ENCODE peak calls at places on chromosomes 11 and 22, in seven cellular contexts. One of them, this sample, is unnamed.

GRCh38 chr11:131584694-131585592 is 214.5 kb downstream of the NTM start:
- DNase-seq in GM12878: no peak
- DNase-seq in K562: peak; percentile 38
- DNase-seq in HepG2: no peak
- DNase-seq in H1: peak; percentile 41
- DNase-seq in HCT116: no peak
- DNase-seq in SK-N-SH: peak; percentile 9
- DNase-seq in this sample: no peak

GRCh38 chr11:118735203-118735602 is 55.8 kb upstream of the TREH start:
- DNase-seq in K562: no peak
- DNase-seq in HepG2: no peak
- DNase-seq in H1: no peak
- DNase-seq in HCT116: no peak
- DNase-seq in GM12878: no peak
- DNase-seq in SK-N-SH: no peak
- DNase-seq in this sample: no peak

GRCh38 chr22:40107756-40108437 is 69.8 kb upstream of the TNRC6B start:
- DNase-seq in K562: no peak
- DNase-seq in HepG2: no peak
- DNase-seq in HCT116: no peak
- DNase-seq in SK-N-SH: no peak
- DNase-seq in GM12878: no peak
- DNase-seq in H1: no peak
- DNase-seq in this sample: peak; percentile 71

GRCh38 chr11:125305346-125305745 is 140.8 kb downstream of the PKNOX2 start:
- DNase-seq in GM12878: no peak
- DNase-seq in HepG2: no peak
- DNase-seq in H1: no peak
- DNase-seq in K562: no peak
- DNase-seq in SK-N-SH: no peak
- DNase-seq in HCT116: no peak
- DNase-seq in this sample: no peak

GRCh38 chr22:32307617-32308016 is 50.0 kb upstream of the RFPL3 start:
- DNase-seq in SK-N-SH: no peak
- DNase-seq in K562: no peak
- DNase-seq in HCT116: no peak
- DNase-seq in HepG2: no peak
- DNase-seq in H1: no peak
- DNase-seq in GM12878: no peak
- DNase-seq in this sample: no peak

GRCh38 chr11:93537767-93538261 is 5.4 kb downstream of the SMCO4 start:
- DNase-seq in GM12878: no peak
- DNase-seq in SK-N-SH: no peak
- DNase-seq in H1: no peak
- DNase-seq in K562: no peak
- DNase-seq in HepG2: no peak
- DNase-seq in HCT116: no peak
- DNase-seq in this sample: no peak

GRCh38 chr11:13140028-13140870 is 131.1 kb downstream of the RASSF10 start:
- DNase-seq in GM12878: peak; percentile 57
- DNase-seq in H1: no peak
- DNase-seq in HCT116: no peak
- DNase-seq in SK-N-SH: no peak
- DNase-seq in HepG2: peak; percentile 100
- DNase-seq in K562: no peak
- DNase-seq in this sample: no peak

GRCh38 chr11:69166186-69167115 is 10.7 kb downstream of the SMIM38 start:
- DNase-seq in SK-N-SH: peak; percentile 46
- DNase-seq in HepG2: peak; percentile 50
- DNase-seq in K562: peak; percentile 34
- DNase-seq in HCT116: peak; percentile 35
- DNase-seq in GM12878: peak; percentile 75
- DNase-seq in H1: peak; percentile 61
- DNase-seq in this sample: no peak

GRCh38 chr22:33274214-33274828 is 216.1 kb upstream of the SYN3 start:
- DNase-seq in HCT116: no peak
- DNase-seq in SK-N-SH: no peak
- DNase-seq in K562: peak; percentile 36
- DNase-seq in HepG2: peak; percentile 27
- DNase-seq in H1: peak; percentile 7
- DNase-seq in GM12878: no peak
- DNase-seq in this sample: peak; percentile 16

GRCh38 chr22:33030923-33031525 is 27.2 kb downstream of the SYN3 start:
- DNase-seq in HepG2: no peak
- DNase-seq in K562: no peak
- DNase-seq in HCT116: no peak
- DNase-seq in H1: no peak
- DNase-seq in GM12878: no peak
- DNase-seq in SK-N-SH: peak; percentile 36
- DNase-seq in this sample: no peak

GRCh38 chr22:50244420-50245213 is at the start of gene TUBGCP6:
- DNase-seq in HCT116: peak; percentile 83
- DNase-seq in SK-N-SH: peak; percentile 94
- DNase-seq in H1: peak; percentile 39
- DNase-seq in GM12878: peak; percentile 53
- DNase-seq in K562: peak; percentile 65
- DNase-seq in HepG2: peak; percentile 84
- DNase-seq in this sample: peak; percentile 74

GRCh38 chr11:107623183-107623582 is 32.2 kb downstream of the ELMOD1 start:
- DNase-seq in H1: no peak
- DNase-seq in GM12878: no peak
- DNase-seq in HCT116: no peak
- DNase-seq in HepG2: no peak
- DNase-seq in K562: no peak
- DNase-seq in SK-N-SH: no peak
- DNase-seq in this sample: no peak

GRCh38 chr11:59144579-59145345 is 2.1 kb downstream of the FAM111A start:
- DNase-seq in SK-N-SH: peak; percentile 20
- DNase-seq in HepG2: no peak
- DNase-seq in H1: peak; percentile 70
- DNase-seq in HCT116: peak; percentile 86
- DNase-seq in K562: peak; percentile 59
- DNase-seq in GM12878: peak; percentile 71
- DNase-seq in this sample: peak; percentile 95

GRCh38 chr22:37304595-37305343 is 22.5 kb downstream of the CYTH4 start:
- DNase-seq in H1: no peak
- DNase-seq in K562: peak; percentile 51
- DNase-seq in HepG2: peak; percentile 22
- DNase-seq in GM12878: no peak
- DNase-seq in SK-N-SH: no peak
- DNase-seq in HCT116: no peak
- DNase-seq in this sample: no peak

GRCh38 chr11:96235725-96236124 is 107.3 kb downstream of the MAML2 start:
- DNase-seq in SK-N-SH: no peak
- DNase-seq in HepG2: no peak
- DNase-seq in HCT116: no peak
- DNase-seq in GM12878: no peak
- DNase-seq in H1: no peak
- DNase-seq in K562: no peak
- DNase-seq in this sample: no peak

GRCh38 chr11:96230686-96231085 is 112.3 kb downstream of the MAML2 start:
- DNase-seq in K562: no peak
- DNase-seq in H1: no peak
- DNase-seq in HCT116: no peak
- DNase-seq in HepG2: no peak
- DNase-seq in GM12878: no peak
- DNase-seq in SK-N-SH: no peak
- DNase-seq in this sample: no peak

GRCh38 chr11:96238563-96239166 is 104.3 kb downstream of the MAML2 start:
- DNase-seq in H1: no peak
- DNase-seq in HCT116: no peak
- DNase-seq in GM12878: no peak
- DNase-seq in SK-N-SH: no peak
- DNase-seq in HepG2: no peak
- DNase-seq in K562: no peak
- DNase-seq in this sample: no peak

GRCh38 chr11:96237759-96238158 is 105.2 kb downstream of the MAML2 start:
- DNase-seq in H1: no peak
- DNase-seq in GM12878: no peak
- DNase-seq in K562: no peak
- DNase-seq in HepG2: peak; percentile 73
- DNase-seq in HCT116: no peak
- DNase-seq in SK-N-SH: no peak
- DNase-seq in this sample: peak; percentile 64

DNA sequence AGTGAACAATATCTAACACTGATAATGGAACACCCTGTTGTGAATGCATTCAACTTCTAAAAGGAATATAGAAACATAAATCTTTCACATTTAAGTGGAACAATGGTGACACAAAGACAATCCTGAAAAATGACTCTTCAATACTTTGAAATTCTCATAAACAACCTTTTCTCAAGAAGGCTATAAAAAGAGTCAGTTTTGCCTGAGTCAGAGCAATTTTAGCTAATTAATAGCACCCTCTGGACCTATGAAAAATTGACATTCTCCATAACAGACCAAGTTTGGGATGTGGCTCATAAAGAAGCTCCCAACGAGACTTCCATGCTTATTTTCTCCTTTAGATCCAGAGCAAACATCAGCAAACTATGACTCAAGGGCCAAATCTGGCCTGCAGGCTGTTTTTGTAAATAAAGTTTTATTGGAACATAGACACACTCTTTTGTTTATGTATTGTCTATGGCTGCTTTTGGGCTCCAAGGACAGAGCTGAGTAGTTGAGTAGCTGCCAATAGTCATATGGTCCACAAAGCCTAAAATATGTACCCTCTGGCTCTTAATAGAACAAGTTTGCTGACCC is 108.0 kb downstream of the MAML2 start:
- DNase-seq in GM12878: no peak
- DNase-seq in HCT116: no peak
- DNase-seq in HepG2: no peak
- DNase-seq in H1: no peak
- DNase-seq in K562: no peak
- DNase-seq in SK-N-SH: no peak
- DNase-seq in this sample: no peak
- TF ChIP-seq JUND in GM12878: no peak
- TF ChIP-seq JUND in HCT116: no peak
- TF ChIP-seq JUND in HepG2: no peak
- TF ChIP-seq JUND in H1: no peak
- TF ChIP-seq JUND in K562: no peak
- TF ChIP-seq JUND in SK-N-SH: no peak
- TF ChIP-seq JUND in this sample: no peak

GRCh38 chr11:364991-365390 is 4.3 kb upstream of the B4GALNT4 start:
- DNase-seq in SK-N-SH: no peak
- DNase-seq in HepG2: no peak
- DNase-seq in GM12878: no peak
- DNase-seq in HCT116: no peak
- DNase-seq in H1: no peak
- DNase-seq in K562: no peak
- DNase-seq in this sample: no peak

GRCh38 chr11:360326-361280 is 8.7 kb upstream of the B4GALNT4 start:
- DNase-seq in K562: peak; percentile 9
- DNase-seq in GM12878: no peak
- DNase-seq in HepG2: no peak
- DNase-seq in SK-N-SH: no peak
- DNase-seq in H1: no peak
- DNase-seq in HCT116: no peak
- DNase-seq in this sample: no peak

GRCh38 chr11:363948-364761 is 5.1 kb upstream of the B4GALNT4 start:
- DNase-seq in SK-N-SH: peak; percentile 85
- DNase-seq in GM12878: no peak
- DNase-seq in K562: no peak
- DNase-seq in HCT116: peak; percentile 55
- DNase-seq in HepG2: peak; percentile 62
- DNase-seq in H1: peak; percentile 51
- DNase-seq in this sample: peak; percentile 90

GRCh38 chr11:365831-366230 is 3.5 kb upstream of the B4GALNT4 start:
- DNase-seq in SK-N-SH: no peak
- DNase-seq in K562: no peak
- DNase-seq in GM12878: no peak
- DNase-seq in H1: no peak
- DNase-seq in HCT116: no peak
- DNase-seq in HepG2: no peak
- DNase-seq in this sample: no peak

DNA sequence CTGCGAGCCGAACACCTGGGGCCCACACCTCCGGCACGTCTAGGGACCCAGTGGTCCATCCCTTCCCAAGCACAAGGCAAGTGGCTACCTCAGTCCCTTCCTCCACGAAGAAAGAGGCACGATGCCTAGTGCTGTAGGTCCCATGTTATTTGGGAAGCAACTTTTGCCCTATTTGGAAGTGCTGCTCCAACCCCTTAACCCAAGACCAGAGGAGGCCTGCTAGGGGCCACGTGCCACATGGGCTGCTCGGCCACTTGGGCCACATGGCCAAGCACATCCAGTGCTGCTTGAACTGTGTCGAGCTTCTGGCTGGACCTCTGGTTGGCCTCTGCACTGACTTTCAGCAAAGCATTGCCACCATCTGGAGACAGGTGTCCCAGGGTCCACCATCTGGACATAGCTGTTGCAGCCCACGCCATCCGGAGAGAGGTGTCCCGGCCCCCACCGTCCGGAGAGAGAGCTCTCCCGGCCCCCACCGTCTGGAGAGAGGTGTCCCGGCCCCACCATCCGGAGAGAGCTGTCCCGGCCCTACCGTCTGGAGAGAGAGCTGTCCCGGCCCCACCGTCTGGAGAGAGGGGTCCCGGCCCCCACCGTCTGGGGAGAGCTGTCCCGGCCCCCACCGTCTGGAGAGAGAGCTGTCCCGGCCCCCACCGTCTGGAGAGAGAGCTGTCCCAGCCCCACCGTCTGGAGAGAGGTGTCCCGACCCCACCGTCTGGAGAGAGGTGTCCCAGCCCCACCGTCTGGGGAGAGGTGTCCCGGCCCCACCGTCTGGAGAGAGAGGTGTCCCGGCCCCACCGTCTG is 6.5 kb upstream of the B4GALNT4 start:
- DNase-seq in HepG2: no peak
- DNase-seq in H1: no peak
- DNase-seq in HCT116: no peak
- DNase-seq in K562: no peak
- DNase-seq in GM12878: no peak
- DNase-seq in SK-N-SH: no peak
- DNase-seq in this sample: no peak
- TF ChIP-seq JUND in HepG2: no peak
- TF ChIP-seq JUND in H1: no peak
- TF ChIP-seq JUND in HCT116: no peak
- TF ChIP-seq JUND in K562: no peak
- TF ChIP-seq JUND in GM12878: no peak
- TF ChIP-seq JUND in SK-N-SH: no peak
- TF ChIP-seq JUND in this sample: no peak

DNA sequence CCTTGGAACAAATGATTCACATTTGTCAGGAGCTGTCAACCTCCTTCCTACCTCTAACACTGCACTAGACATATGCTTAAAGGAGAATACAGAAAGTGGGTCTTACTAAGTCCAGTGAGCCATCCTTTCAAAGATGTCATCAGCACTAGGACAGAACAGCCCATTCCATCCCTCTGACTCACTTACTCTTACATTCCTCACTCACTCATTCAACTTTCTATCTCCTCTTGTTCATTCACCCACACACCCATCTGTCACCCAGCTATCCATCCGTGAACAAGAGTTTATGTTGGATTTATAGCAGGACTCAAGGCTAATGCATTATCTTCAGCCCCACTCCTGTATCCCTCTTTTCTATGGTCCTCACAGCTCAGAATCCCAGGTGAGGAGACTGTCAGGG is 9.1 kb downstream of the INSC start:
- DNase-seq in HCT116: peak; percentile 23
- DNase-seq in HepG2: no peak
- DNase-seq in K562: no peak
- DNase-seq in SK-N-SH: no peak
- DNase-seq in H1: no peak
- DNase-seq in GM12878: no peak
- DNase-seq in this sample: no peak
- TF ChIP-seq JUND in HCT116: no peak
- TF ChIP-seq JUND in HepG2: no peak
- TF ChIP-seq JUND in K562: no peak
- TF ChIP-seq JUND in SK-N-SH: no peak
- TF ChIP-seq JUND in H1: no peak
- TF ChIP-seq JUND in GM12878: no peak
- TF ChIP-seq JUND in this sample: no peak

GRCh38 chr22:20641919-20642579 is 131.9 kb upstream of the SERPIND1 start:
- DNase-seq in SK-N-SH: no peak
- DNase-seq in HepG2: no peak
- DNase-seq in K562: no peak
- DNase-seq in H1: no peak
- DNase-seq in GM12878: no peak
- DNase-seq in HCT116: no peak
- DNase-seq in this sample: no peak
- TF ChIP-seq JUND in SK-N-SH: no peak
- TF ChIP-seq JUND in HepG2: no peak
- TF ChIP-seq JUND in K562: no peak
- TF ChIP-seq JUND in H1: no peak
- TF ChIP-seq JUND in GM12878: no peak
- TF ChIP-seq JUND in HCT116: no peak
- TF ChIP-seq JUND in this sample: no peak